ENCODE peak calls at places on chromosomes 1 and 21, in eight cellular contexts. One of them, this sample, is unnamed.

GRCh38 chr1:221778535-221779142 is 36.8 kb upstream of the DUSP10 start:
- DNase-seq in CD4-positive, alpha-beta T cell: peak
- DNase-seq in AG04450: no peak
- DNase-seq in right cardiac atrium: no peak
- DNase-seq in tibial nerve: no peak
- DNase-seq in neuronal stem cell: no peak
- DNase-seq in heart left ventricle: no peak
- DNase-seq in HCT116: no peak
- DNase-seq in this sample: peak

GRCh38 chr1:85202092-85202863 is 1.5 kb upstream of the SYDE2 start:
- DNase-seq in heart left ventricle: no peak
- DNase-seq in HCT116: no peak
- DNase-seq in tibial nerve: no peak
- DNase-seq in right cardiac atrium: no peak
- DNase-seq in AG04450: no peak
- DNase-seq in CD4-positive, alpha-beta T cell: no peak
- DNase-seq in neuronal stem cell: no peak
- DNase-seq in this sample: no peak

GRCh38 chr1:160251006-160251405 is 11.3 kb downstream of the DCAF8 start:
- DNase-seq in right cardiac atrium: no peak
- DNase-seq in CD4-positive, alpha-beta T cell: no peak
- DNase-seq in AG04450: no peak
- DNase-seq in neuronal stem cell: no peak
- DNase-seq in HCT116: no peak
- DNase-seq in tibial nerve: no peak
- DNase-seq in heart left ventricle: no peak
- DNase-seq in this sample: no peak

GRCh38 chr1:6347641-6348487 is 45.7 kb downstream of the ACOT7 start:
- DNase-seq in HCT116: no peak
- DNase-seq in heart left ventricle: no peak
- DNase-seq in tibial nerve: no peak
- DNase-seq in AG04450: no peak
- DNase-seq in CD4-positive, alpha-beta T cell: peak
- DNase-seq in right cardiac atrium: no peak
- DNase-seq in neuronal stem cell: no peak
- DNase-seq in this sample: peak

GRCh38 chr1:99986656-99987225 is 16.9 kb downstream of the SLC35A3 start:
- DNase-seq in right cardiac atrium: no peak
- DNase-seq in HCT116: no peak
- DNase-seq in CD4-positive, alpha-beta T cell: no peak
- DNase-seq in neuronal stem cell: no peak
- DNase-seq in tibial nerve: no peak
- DNase-seq in heart left ventricle: no peak
- DNase-seq in AG04450: no peak
- DNase-seq in this sample: no peak

GRCh38 chr1:222946436-222946835 is 131.6 kb downstream of the DISP1 start:
- DNase-seq in AG04450: no peak
- DNase-seq in neuronal stem cell: no peak
- DNase-seq in CD4-positive, alpha-beta T cell: no peak
- DNase-seq in right cardiac atrium: no peak
- DNase-seq in tibial nerve: no peak
- DNase-seq in heart left ventricle: no peak
- DNase-seq in HCT116: no peak
- DNase-seq in this sample: no peak

GRCh38 chr1:54227091-54227602 is 27.2 kb downstream of the MRPL37 start:
- DNase-seq in tibial nerve: no peak
- DNase-seq in heart left ventricle: no peak
- DNase-seq in HCT116: peak
- DNase-seq in right cardiac atrium: no peak
- DNase-seq in AG04450: no peak
- DNase-seq in CD4-positive, alpha-beta T cell: no peak
- DNase-seq in neuronal stem cell: no peak
- DNase-seq in this sample: no peak

GRCh38 chr1:84348240-84348555 is 46.7 kb downstream of the SAMD13 start:
- DNase-seq in right cardiac atrium: no peak
- DNase-seq in neuronal stem cell: no peak
- DNase-seq in heart left ventricle: no peak
- DNase-seq in tibial nerve: no peak
- DNase-seq in CD4-positive, alpha-beta T cell: no peak
- DNase-seq in HCT116: peak
- DNase-seq in AG04450: no peak
- DNase-seq in this sample: no peak

GRCh38 chr1:50780797-50781196 is 179.3 kb downstream of the FAF1 start:
- DNase-seq in AG04450: no peak
- DNase-seq in tibial nerve: no peak
- DNase-seq in neuronal stem cell: no peak
- DNase-seq in CD4-positive, alpha-beta T cell: no peak
- DNase-seq in HCT116: no peak
- DNase-seq in right cardiac atrium: no peak
- DNase-seq in heart left ventricle: no peak
- DNase-seq in this sample: no peak

GRCh38 chr1:33387512-33388079 is 43.3 kb downstream of the PHC2 start:
- DNase-seq in AG04450: no peak
- DNase-seq in neuronal stem cell: no peak
- DNase-seq in tibial nerve: no peak
- DNase-seq in heart left ventricle: no peak
- DNase-seq in CD4-positive, alpha-beta T cell: no peak
- DNase-seq in HCT116: no peak
- DNase-seq in right cardiac atrium: no peak
- DNase-seq in this sample: no peak

GRCh38 chr1:223455470-223455869 is 62.3 kb downstream of the CCDC185 start:
- DNase-seq in tibial nerve: no peak
- DNase-seq in CD4-positive, alpha-beta T cell: no peak
- DNase-seq in neuronal stem cell: no peak
- DNase-seq in HCT116: no peak
- DNase-seq in heart left ventricle: no peak
- DNase-seq in AG04450: no peak
- DNase-seq in right cardiac atrium: no peak
- DNase-seq in this sample: no peak

GRCh38 chr1:175172503-175172902 is 20.1 kb downstream of the KIAA0040 start:
- DNase-seq in tibial nerve: no peak
- DNase-seq in neuronal stem cell: no peak
- DNase-seq in CD4-positive, alpha-beta T cell: no peak
- DNase-seq in AG04450: no peak
- DNase-seq in right cardiac atrium: no peak
- DNase-seq in HCT116: no peak
- DNase-seq in heart left ventricle: no peak
- DNase-seq in this sample: no peak

GRCh38 chr1:221839794-221840395 is 98.0 kb upstream of the DUSP10 start:
- DNase-seq in HCT116: peak
- DNase-seq in AG04450: no peak
- DNase-seq in neuronal stem cell: no peak
- DNase-seq in right cardiac atrium: peak
- DNase-seq in CD4-positive, alpha-beta T cell: peak
- DNase-seq in heart left ventricle: peak
- DNase-seq in tibial nerve: no peak
- DNase-seq in this sample: peak

GRCh38 chr1:240306673-240307072 is 215.0 kb downstream of the FMN2 start:
- DNase-seq in CD4-positive, alpha-beta T cell: no peak
- DNase-seq in HCT116: no peak
- DNase-seq in AG04450: no peak
- DNase-seq in right cardiac atrium: no peak
- DNase-seq in tibial nerve: no peak
- DNase-seq in neuronal stem cell: no peak
- DNase-seq in heart left ventricle: no peak
- DNase-seq in this sample: no peak

GRCh38 chr1:22550021-22550420 is 13.3 kb upstream of the EPHA8 start:
- DNase-seq in CD4-positive, alpha-beta T cell: no peak
- DNase-seq in tibial nerve: no peak
- DNase-seq in neuronal stem cell: no peak
- DNase-seq in HCT116: no peak
- DNase-seq in heart left ventricle: no peak
- DNase-seq in AG04450: no peak
- DNase-seq in right cardiac atrium: no peak
- DNase-seq in this sample: no peak

GRCh38 chr1:109995536-109995935 is 11.0 kb downstream of the AHCYL1 start:
- DNase-seq in heart left ventricle: no peak
- DNase-seq in tibial nerve: no peak
- DNase-seq in HCT116: no peak
- DNase-seq in CD4-positive, alpha-beta T cell: no peak
- DNase-seq in right cardiac atrium: no peak
- DNase-seq in neuronal stem cell: no peak
- DNase-seq in AG04450: no peak
- DNase-seq in this sample: no peak
- H3K27ac ChIP-seq in heart left ventricle: no peak
- H3K27ac ChIP-seq in tibial nerve: no peak
- H3K27ac ChIP-seq in HCT116: no peak
- H3K27ac ChIP-seq in CD4-positive, alpha-beta T cell: no peak
- H3K27ac ChIP-seq in right cardiac atrium: no peak
- H3K27ac ChIP-seq in neuronal stem cell: no peak
- H3K27ac ChIP-seq in AG04450: no peak
- H3K27ac ChIP-seq in this sample: no peak

GRCh38 chr21:38930065-38930464 is 124.3 kb downstream of the ETS2 start:
- DNase-seq in CD4-positive, alpha-beta T cell: no peak
- DNase-seq in tibial nerve: no peak
- DNase-seq in HCT116: no peak
- DNase-seq in neuronal stem cell: no peak
- DNase-seq in right cardiac atrium: no peak
- DNase-seq in AG04450: no peak
- DNase-seq in heart left ventricle: no peak
- DNase-seq in this sample: no peak
- H3K27ac ChIP-seq in CD4-positive, alpha-beta T cell: no peak
- H3K27ac ChIP-seq in tibial nerve: no peak
- H3K27ac ChIP-seq in HCT116: no peak
- H3K27ac ChIP-seq in neuronal stem cell: no peak
- H3K27ac ChIP-seq in right cardiac atrium: no peak
- H3K27ac ChIP-seq in AG04450: no peak
- H3K27ac ChIP-seq in heart left ventricle: peak
- H3K27ac ChIP-seq in this sample: no peak

GRCh38 chr1:204149635-204150565 is 1.9 kb downstream of the ETNK2 start:
- DNase-seq in heart left ventricle: no peak
- DNase-seq in HCT116: no peak
- DNase-seq in right cardiac atrium: no peak
- DNase-seq in CD4-positive, alpha-beta T cell: no peak
- DNase-seq in neuronal stem cell: no peak
- DNase-seq in AG04450: no peak
- DNase-seq in tibial nerve: peak
- DNase-seq in this sample: no peak
- H3K27ac ChIP-seq in heart left ventricle: no peak
- H3K27ac ChIP-seq in HCT116: no peak
- H3K27ac ChIP-seq in right cardiac atrium: no peak
- H3K27ac ChIP-seq in CD4-positive, alpha-beta T cell: no peak
- H3K27ac ChIP-seq in neuronal stem cell: no peak
- H3K27ac ChIP-seq in AG04450: no peak
- H3K27ac ChIP-seq in tibial nerve: peak
- H3K27ac ChIP-seq in this sample: no peak

DNA sequence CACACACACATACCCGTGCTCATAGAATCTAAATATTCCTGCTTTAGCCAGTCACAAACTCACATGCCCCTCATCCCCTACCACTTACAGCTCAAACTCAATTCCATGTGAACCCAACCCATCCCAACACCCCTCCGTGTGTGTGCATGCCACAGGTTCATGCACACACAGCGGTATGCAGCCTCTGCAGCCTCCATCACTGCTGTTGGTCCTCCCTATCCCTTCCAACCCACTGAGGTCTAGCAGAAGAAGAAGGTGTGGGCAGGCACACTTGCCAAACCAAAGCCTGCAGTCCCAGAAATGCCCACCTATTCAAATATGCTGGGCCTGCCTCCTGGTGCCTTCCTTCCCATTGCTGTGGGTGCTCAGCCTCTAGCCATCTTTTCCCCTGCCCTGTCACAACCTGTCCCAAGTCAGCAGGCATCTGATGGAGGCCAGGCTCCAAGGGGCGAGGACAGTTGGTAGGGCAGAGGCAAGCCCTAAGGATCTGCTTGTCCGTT is 26.2 kb downstream of the SLC2A1 start:
- DNase-seq in AG04450: no peak
- DNase-seq in neuronal stem cell: no peak
- DNase-seq in right cardiac atrium: no peak
- DNase-seq in HCT116: no peak
- DNase-seq in tibial nerve: no peak
- DNase-seq in CD4-positive, alpha-beta T cell: no peak
- DNase-seq in heart left ventricle: no peak
- DNase-seq in this sample: no peak
- H3K27ac ChIP-seq in AG04450: no peak
- H3K27ac ChIP-seq in neuronal stem cell: peak
- H3K27ac ChIP-seq in right cardiac atrium: no peak
- H3K27ac ChIP-seq in HCT116: peak
- H3K27ac ChIP-seq in tibial nerve: no peak
- H3K27ac ChIP-seq in CD4-positive, alpha-beta T cell: peak
- H3K27ac ChIP-seq in heart left ventricle: peak
- H3K27ac ChIP-seq in this sample: peak

GRCh38 chr21:33360281-33360680 is 35.5 kb downstream of the IFNAR1 start:
- DNase-seq in CD4-positive, alpha-beta T cell: no peak
- DNase-seq in tibial nerve: no peak
- DNase-seq in heart left ventricle: no peak
- DNase-seq in AG04450: no peak
- DNase-seq in right cardiac atrium: peak
- DNase-seq in neuronal stem cell: no peak
- DNase-seq in HCT116: no peak
- DNase-seq in this sample: no peak
- H3K27ac ChIP-seq in CD4-positive, alpha-beta T cell: no peak
- H3K27ac ChIP-seq in tibial nerve: peak
- H3K27ac ChIP-seq in heart left ventricle: peak
- H3K27ac ChIP-seq in AG04450: peak
- H3K27ac ChIP-seq in right cardiac atrium: no peak
- H3K27ac ChIP-seq in neuronal stem cell: no peak
- H3K27ac ChIP-seq in HCT116: no peak
- H3K27ac ChIP-seq in this sample: no peak

GRCh38 chr1:238485906-238486219 is 595.1 kb upstream of the ZP4 start:
- DNase-seq in CD4-positive, alpha-beta T cell: no peak
- DNase-seq in heart left ventricle: no peak
- DNase-seq in HCT116: no peak
- DNase-seq in neuronal stem cell: no peak
- DNase-seq in tibial nerve: no peak
- DNase-seq in right cardiac atrium: no peak
- DNase-seq in AG04450: no peak
- DNase-seq in this sample: no peak
- H3K27ac ChIP-seq in CD4-positive, alpha-beta T cell: no peak
- H3K27ac ChIP-seq in heart left ventricle: no peak
- H3K27ac ChIP-seq in HCT116: no peak
- H3K27ac ChIP-seq in neuronal stem cell: no peak
- H3K27ac ChIP-seq in tibial nerve: no peak
- H3K27ac ChIP-seq in right cardiac atrium: no peak
- H3K27ac ChIP-seq in AG04450: no peak
- H3K27ac ChIP-seq in this sample: no peak

This sample was measured in CD8-positive, alpha-beta memory T cell.